ENCODE peak calls at places on chromosomes 1 and 21, in four cellular contexts. E is neural crest cell, N is AG04450, T is bronchial epithelial cell. K is an unnamed sample.
A peak's percentile ranks its signal among the peaks of the same experiment; 100 is the strongest.

GRCh38 chr1:62601412-62601971 is 4.2 kb downstream of the ANGPTL3 start:
- DNase-seq in E (no peak), N (peak; percentile 11), T (no peak), K (peak; percentile 33)

GRCh38 chr1:220432408-220432807 is 95.5 kb upstream of the MARK1 start:
- DNase-seq in E (no peak), N (no peak), T (peak; percentile 56), K (no peak)

GRCh38 chr1:230165526-230165925 is 98.5 kb downstream of the GALNT2 start:
- DNase-seq in E (no peak), N (no peak), T (no peak), K (no peak)

GRCh38 chr1:52955129-52955970 is 28.3 kb downstream of the SCP2 start:
- DNase-seq in E (no peak), N (peak; percentile 27), T (no peak), K (peak; percentile 62)

GRCh38 chr1:234862944-234863515 is 253.1 kb upstream of the IRF2BP2 start:
- DNase-seq in E (no peak), N (no peak), T (peak; percentile 33), K (peak; percentile 80)

GRCh38 chr21:33299181-33299752 is 25.5 kb upstream of the IFNAR1 start:
- DNase-seq in E (no peak), N (no peak), T (peak; percentile 72), K (peak; percentile 24)

GRCh38 chr1:37570528-37571334 is 14.0 kb downstream of the DNALI1 start:
- DNase-seq in E (no peak), N (no peak), T (no peak), K (no peak)

GRCh38 chr1:230303069-230303468 is 123.1 kb downstream of the PGBD5 start:
- DNase-seq in E (no peak), N (no peak), T (no peak), K (peak; percentile 15)

GRCh38 chr1:162197041-162197511 is 127.6 kb downstream of the NOS1AP start:
- DNase-seq in E (no peak), N (no peak), T (no peak), K (no peak)

GRCh38 chr1:161440312-161440894 is 64.9 kb upstream of the FCGR2A start:
- DNase-seq in E (peak; percentile 62), N (no peak), T (peak; percentile 19), K (peak; percentile 75)

GRCh38 chr1:178262101-178262500 is 168.2 kb downstream of the RASAL2 start:
- DNase-seq in E (no peak), N (peak; percentile 59), T (peak; percentile 46), K (peak; percentile 82)

GRCh38 chr1:18256318-18257235 is 149.0 kb downstream of the IGSF21 start:
- DNase-seq in E (peak; percentile 84), N (no peak), T (peak; percentile 1), K (peak; percentile 8)
- TF ChIP-seq CTCF in E (no peak), N (no peak), T (no peak), K (no peak)

DNA sequence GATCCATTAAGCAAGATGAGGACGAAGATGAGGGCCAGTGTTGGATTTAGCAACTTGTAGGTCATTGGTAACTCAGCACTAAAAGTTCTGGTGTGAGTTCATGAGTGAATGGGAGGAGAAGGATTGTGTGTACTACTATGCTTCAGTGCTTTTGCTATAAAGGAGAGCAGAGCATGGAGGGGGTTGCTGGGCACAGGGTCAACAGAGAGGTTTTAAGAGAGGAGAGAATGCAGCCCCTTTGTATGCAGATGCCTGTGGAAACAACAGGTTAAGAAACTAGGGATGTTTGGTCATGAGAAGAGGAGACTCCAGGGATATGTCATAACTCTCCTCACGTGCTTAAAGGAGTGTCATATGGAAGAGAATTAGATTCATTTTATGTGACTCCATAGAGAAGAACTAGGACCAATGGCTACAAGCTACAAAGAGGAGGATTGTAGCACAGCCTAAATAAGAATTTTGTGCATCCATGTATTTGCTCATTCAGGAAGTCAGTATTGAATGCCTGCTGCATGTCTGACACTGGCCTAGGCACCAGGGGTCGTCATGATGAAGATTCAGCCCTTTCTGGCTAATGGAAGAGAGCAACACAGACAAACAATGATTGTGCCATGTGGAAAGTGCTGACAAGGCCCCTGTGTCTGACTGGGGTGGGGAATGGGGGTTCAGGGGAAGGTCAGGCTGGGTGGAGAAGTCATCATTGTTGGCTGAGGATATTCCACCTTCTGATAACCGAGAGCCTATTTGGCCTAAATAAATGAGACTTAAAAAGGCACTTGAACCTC is 53.5 kb downstream of the KIRREL1 start:
- DNase-seq in E (no peak), N (no peak), T (no peak), K (no peak)
- TF ChIP-seq CTCF in E (no peak), N (no peak), T (no peak), K (no peak)

GRCh38 chr1:22531251-22531650 is 32.0 kb upstream of the EPHA8 start:
- DNase-seq in E (no peak), N (no peak), T (no peak), K (no peak)
- TF ChIP-seq CTCF in E (no peak), N (no peak), T (no peak), K (no peak)

GRCh38 chr1:9126511-9126910 is 2.4 kb downstream of the GPR157 start:
- DNase-seq in E (no peak), N (no peak), T (peak; percentile 55), K (no peak)

GRCh38 chr1:9127395-9128160 is 1.3 kb downstream of the GPR157 start:
- DNase-seq in E (no peak), N (no peak), T (no peak), K (no peak)

GRCh38 chr1:9128161-9128519 is 762 bp downstream of the GPR157 start:
- DNase-seq in E (no peak), N (no peak), T (no peak), K (no peak)

GRCh38 chr1:9129391-9130041 is 614 bp upstream of the GPR157 start:
- DNase-seq in E (peak; percentile 50), N (no peak), T (no peak), K (peak; percentile 55)

GRCh38 chr1:9128520-9129371 is at the start of gene GPR157:
- DNase-seq in E (peak; percentile 43), N (no peak), T (no peak), K (peak; percentile 89)
- TF ChIP-seq CTCF in E (no peak), N (peak; percentile 11), T (peak; percentile 13), K (no peak)

GRCh38 chr1:151281225-151281968 is 702 bp upstream of the ZNF687 start:
- DNase-seq in E (peak; percentile 97), N (peak; percentile 93), T (peak; percentile 91), K (peak; percentile 99)
- TF ChIP-seq CTCF in E (peak; percentile 30), N (no peak), T (no peak), K (peak; percentile 16)

GRCh38 chr1:155000725-155001437 is 1.7 kb upstream of the ZBTB7B start:
- DNase-seq in E (peak; percentile 80), N (peak; percentile 52), T (peak; percentile 80), K (peak; percentile 83)
- TF ChIP-seq CTCF in E (peak; percentile 14), N (no peak), T (peak; percentile 10), K (peak; percentile 2)

DNA sequence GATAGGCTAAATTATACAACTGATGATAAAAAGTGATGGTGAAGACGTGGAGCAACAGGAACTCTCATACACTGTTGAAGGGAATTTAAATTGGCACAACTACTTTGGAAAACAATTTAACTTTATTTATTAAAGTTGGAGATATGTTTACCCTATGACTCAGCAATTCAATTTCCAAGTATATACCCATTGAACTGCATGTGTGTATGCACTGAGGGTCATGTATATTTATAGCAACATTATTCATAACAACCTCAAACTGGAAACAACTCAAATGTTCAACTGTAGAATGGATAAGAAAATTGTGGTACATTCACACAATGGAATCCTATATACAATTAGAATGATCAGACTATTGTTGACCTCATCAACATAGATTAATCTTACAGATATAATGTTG is 16.5 kb upstream of the BCAS2 start:
- DNase-seq in E (no peak), N (no peak), T (peak; percentile 32), K (peak; percentile 48)
- TF ChIP-seq CTCF in E (no peak), N (no peak), T (no peak), K (no peak)

K was measured in cardiac fibroblast.